ENCODE peak calls at places on chromosomes 7 and 10, in six cellular contexts. D is ovary, T is left lung, Y is lower lobe of right lung, G is IMR-90, K is cardiac muscle cell. B is an unnamed sample.

GRCh38 chr7:70072220-70072619 is 473.9 kb downstream of the AUTS2 start:
- DNase-seq in G (peak; percentile 3), K (peak; percentile 87), D (no peak), Y (no peak), T (no peak), B (no peak)

GRCh38 chr7:117982071-117983055 is 109.1 kb upstream of the CTTNBP2 start:
- DNase-seq in T (no peak), G (no peak), Y (no peak), D (no peak), K (no peak), B (no peak)

GRCh38 chr10:121112618-121113384 is 261.6 kb downstream of the WDR11 start:
- DNase-seq in Y (no peak), D (no peak), T (no peak), G (no peak), K (no peak), B (no peak)

GRCh38 chr7:94654764-94655561 is 970 bp downstream of the SGCE start:
- DNase-seq in D (peak; percentile 72), G (peak; percentile 48), Y (no peak), K (peak; percentile 39), T (no peak), B (no peak)

GRCh38 chr7:30390872-30391646 is 87.5 kb downstream of the NOD1 start:
- DNase-seq in D (no peak), K (no peak), Y (no peak), T (no peak), G (no peak), B (no peak)

GRCh38 chr10:35244549-35244948 is 91.8 kb upstream of the CCNY start:
- DNase-seq in G (no peak), T (no peak), Y (no peak), D (no peak), K (no peak), B (no peak)

GRCh38 chr10:102410427-102411073 is 8.0 kb downstream of the PSD start:
- DNase-seq in D (no peak), Y (peak; percentile 43), K (peak; percentile 58), G (no peak), T (no peak), B (no peak)

GRCh38 chr7:139582671-139583155 is 59.2 kb downstream of the CLEC2L start:
- DNase-seq in Y (no peak), D (no peak), K (no peak), G (no peak), T (no peak), B (no peak)

GRCh38 chr7:156764016-156764669 is 123.6 kb downstream of the RNF32 start:
- DNase-seq in K (peak; percentile 63), G (peak; percentile 78), D (peak; percentile 61), T (peak; percentile 62), Y (peak; percentile 73), B (peak; percentile 80)

GRCh38 chr10:99981581-99982199 is 28.1 kb downstream of the DNMBP start:
- DNase-seq in G (no peak), K (no peak), D (no peak), Y (no peak), T (no peak), B (peak; percentile 92)

GRCh38 chr10:119973261-119973660 is 80.7 kb downstream of the SEC23IP start:
- DNase-seq in G (peak; percentile 10), T (no peak), D (no peak), K (no peak), Y (no peak), B (no peak)

GRCh38 chr7:64562246-64562620 is 638 bp downstream of the ZNF680 start:
- DNase-seq in K (no peak), Y (no peak), G (no peak), T (no peak), D (no peak), B (no peak)

GRCh38 chr10:129056734-129057689 is 410.0 kb upstream of the MGMT start:
- DNase-seq in K (no peak), T (no peak), G (no peak), D (no peak), Y (no peak), B (no peak)

GRCh38 chr7:37439282-37440021 is 9.2 kb downstream of the ELMO1 start:
- DNase-seq in G (no peak), T (no peak), D (no peak), K (no peak), Y (no peak), B (no peak)

GRCh38 chr10:112343056-112343806 is 30.7 kb upstream of the ACSL5 start:
- DNase-seq in K (no peak), D (no peak), T (no peak), Y (no peak), G (no peak), B (no peak)

GRCh38 chr7:114819629-114820362 is 102.1 kb upstream of the MDFIC start:
- DNase-seq in Y (no peak), K (no peak), T (no peak), D (no peak), G (peak; percentile 98), B (no peak)

GRCh38 chr10:72243822-72244437 is 27.9 kb upstream of the ASCC1 start:
- DNase-seq in T (peak; percentile 45), Y (peak; percentile 56), D (peak; percentile 52), G (peak; percentile 90), K (no peak), B (peak; percentile 27)

GRCh38 chr7:122166708-122167107 is 22.7 kb upstream of the AASS start:
- DNase-seq in K (no peak), Y (no peak), T (no peak), G (peak; percentile 62), D (no peak), B (no peak)

GRCh38 chr7:94556028-94556427 is 46.4 kb downstream of the CASD1 start:
- DNase-seq in T (no peak), K (no peak), G (no peak), D (no peak), Y (no peak), B (no peak)

GRCh38 chr7:2508327-2509231 is 11.0 kb upstream of the LFNG start:
- DNase-seq in D (no peak), T (peak; percentile 67), Y (peak; percentile 86), G (peak; percentile 32), K (no peak), B (no peak)

GRCh38 chr7:25124485-25125136 is 449 bp downstream of the CYCS start:
- DNase-seq in D (peak; percentile 35), K (peak; percentile 14), Y (no peak), T (peak; percentile 35), G (no peak), B (peak; percentile 50)

GRCh38 chr7:36289833-36290661 is 99.6 kb upstream of the ANLN start:
- DNase-seq in G (no peak), K (no peak), T (peak; percentile 55), D (no peak), Y (no peak), B (peak; percentile 79)

GRCh38 chr7:46145412-46145811 is 224.3 kb upstream of the IGFBP3 start:
- DNase-seq in G (peak; percentile 99), T (no peak), K (peak; percentile 67), Y (no peak), D (no peak), B (no peak)

GRCh38 chr10:91891285-91892001 is 17.8 kb downstream of the FGFBP3 start:
- DNase-seq in K (no peak), T (no peak), Y (no peak), G (peak; percentile 83), D (no peak), B (no peak)

GRCh38 chr7:11896663-11897062 is 64.7 kb upstream of the THSD7A start:
- DNase-seq in Y (no peak), D (no peak), K (no peak), G (no peak), T (no peak), B (no peak)

GRCh38 chr10:128922619-128923018 is 544.4 kb upstream of the MGMT start:
- DNase-seq in G (no peak), K (no peak), D (no peak), Y (no peak), T (no peak), B (no peak)

GRCh38 chr7:121480566-121481335 is 84.6 kb upstream of the FAM3C start:
- DNase-seq in T (no peak), Y (no peak), D (no peak), G (no peak), K (peak; percentile 6), B (no peak)

GRCh38 chr10:78981970-78982281 is 86.8 kb upstream of the ZMIZ1 start:
- DNase-seq in T (no peak), G (no peak), K (peak; percentile 61), D (no peak), Y (no peak), B (no peak)
- H3K4me3 ChIP-seq in T (no peak overlapping the region), G (no peak overlapping the region), K (no peak overlapping the region), D (no peak overlapping the region), Y (no peak overlapping the region), B (no peak overlapping the region)

DNA sequence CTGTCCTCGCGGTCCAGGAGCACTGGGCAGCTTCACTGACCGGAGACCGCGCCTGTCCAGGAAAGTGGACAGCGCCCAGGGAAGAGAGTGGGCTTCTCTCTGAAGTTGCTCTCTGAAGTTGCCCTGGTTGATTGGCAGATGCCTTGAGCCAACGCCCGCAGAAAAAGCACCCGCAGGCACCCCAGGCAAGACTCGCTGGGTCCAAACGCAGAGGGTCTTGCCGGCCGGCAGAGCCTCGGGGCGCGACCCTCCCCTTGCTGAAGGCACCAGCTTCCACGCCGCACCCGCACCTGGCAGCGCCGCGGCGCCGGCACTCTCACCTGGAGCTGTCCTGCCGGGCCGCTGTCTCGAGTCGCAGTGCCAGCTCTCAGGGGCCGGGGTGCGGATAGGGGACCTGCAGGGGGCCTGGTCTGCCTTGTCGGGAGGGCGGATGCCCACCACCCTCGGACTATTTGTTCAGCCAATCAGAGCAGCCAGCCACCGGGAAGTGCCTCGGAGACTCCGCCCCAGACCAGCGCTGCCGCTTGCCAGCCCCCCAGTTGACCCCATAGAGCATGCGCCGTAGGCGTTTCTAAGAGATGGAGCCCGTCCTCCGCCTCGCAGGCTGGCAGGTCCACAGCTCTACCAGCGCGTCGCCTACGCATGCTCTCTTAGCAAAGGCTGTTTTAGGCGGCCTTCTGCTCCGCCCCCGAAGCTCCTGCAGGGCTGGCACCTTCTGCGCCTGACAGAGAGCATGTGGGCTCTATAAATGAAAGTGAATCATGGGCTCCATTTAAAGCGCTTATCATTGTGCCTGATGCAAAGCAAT is at the start of gene LIPA:
- DNase-seq in D (peak; percentile 96), T (peak; percentile 98), Y (peak; percentile 98), K (peak; percentile 97), G (peak; percentile 97), B (peak; percentile 99)
- H3K4me1 ChIP-seq in D (peaks cover 1% of the 10 kb centered on the region), T (peaks cover 6% of the 10 kb centered on the region), Y (peaks cover 10% of the 10 kb centered on the region), K (no peaks in the 10 kb centered on the region), G (no peaks in the 10 kb centered on the region), B (no peaks in the 10 kb centered on the region)

DNA sequence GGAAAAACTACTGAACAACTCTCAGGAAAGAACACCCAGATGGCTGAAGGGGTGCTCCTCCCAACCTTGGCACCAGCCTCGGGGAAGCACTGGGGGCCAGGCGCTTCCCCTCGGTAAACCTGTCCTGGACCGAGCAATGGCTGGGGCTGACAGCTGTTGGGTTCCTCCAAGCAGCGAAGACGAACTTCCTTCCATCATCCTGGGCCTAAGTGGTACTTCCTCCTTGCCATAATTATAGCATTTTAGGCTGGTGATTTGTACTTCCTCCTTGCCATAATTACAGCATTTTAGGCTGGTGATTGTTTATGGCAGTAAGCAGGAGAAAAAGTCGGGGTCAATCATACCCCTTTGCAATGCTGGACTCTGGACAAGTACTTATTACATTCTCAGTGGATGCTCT is 69.3 kb downstream of the MYOF start:
- DNase-seq in Y (no peak), T (no peak), G (no peak), K (no peak), D (no peak), B (no peak)
- H3K27ac ChIP-seq in Y (peak overlapping the region; percentile 49), T (peak overlapping the region; percentile 65), G (no peak overlapping the region), K (no peak overlapping the region), D (no peak overlapping the region), B (no peak overlapping the region)

DNA sequence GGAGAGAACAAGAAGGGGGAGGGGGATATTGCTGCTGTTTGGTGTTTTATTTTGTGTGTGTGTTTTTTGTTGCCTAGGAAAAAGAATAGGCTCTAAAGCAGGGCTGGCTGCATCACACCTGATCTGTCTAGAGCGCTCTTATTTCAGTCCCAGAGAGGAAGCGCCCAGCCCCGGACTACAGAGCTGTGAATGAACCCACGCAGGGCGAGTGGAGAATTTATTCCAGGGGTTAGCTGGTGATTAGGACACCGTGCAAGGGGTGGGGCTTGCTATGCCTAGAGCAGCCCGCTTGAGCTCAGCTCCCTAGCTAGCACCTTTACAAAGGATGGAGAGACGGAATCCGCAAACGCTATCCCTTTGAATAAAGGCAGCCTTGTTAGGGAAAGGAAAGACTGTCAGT is 642 bp upstream of the FAM13C start:
- DNase-seq in G (peak; percentile 33), D (peak; percentile 74), K (peak; percentile 70), T (peak; percentile 40), Y (peak; percentile 58), B (peak; percentile 82)
- H3K4me3 ChIP-seq in G (peak overlapping the region; percentile 84), D (peak overlapping the region; percentile 64), K (peak overlapping the region; percentile 46), T (peak overlapping the region; percentile 24), Y (peak overlapping the region; percentile 60), B (peak overlapping the region; percentile 51)